ENCODE peak calls at places on chromosomes 12 and 14, in seven cellular contexts. C, S, I, J, E, T and A are unnamed samples.

GRCh38 chr14:23299558-23299957 is 3.1 kb downstream of the PPP1R3E start:
- DNase-seq in C (no peak), S (no peak), I (no peak), J (no peak), E (no peak), T (peak), A (no peak)

GRCh38 chr12:15928870-15929571 is 17.9 kb downstream of the DERA start:
- DNase-seq in C (no peak), S (no peak), I (no peak), J (no peak), E (no peak), T (no peak), A (no peak)

GRCh38 chr14:94051779-94052178 is 25.6 kb downstream of the OTUB2 start:
- DNase-seq in C (no peak), S (no peak), I (no peak), J (no peak), E (no peak), T (no peak), A (no peak)

GRCh38 chr14:32648434-32648833 is 290.2 kb upstream of the NPAS3 start:
- DNase-seq in C (no peak), S (no peak), I (no peak), J (no peak), E (no peak), T (peak), A (no peak)

GRCh38 chr12:88750867-88751543 is 170.7 kb upstream of the KITLG start:
- DNase-seq in C (no peak), S (no peak), I (no peak), J (no peak), E (no peak), T (no peak), A (no peak)

GRCh38 chr12:101229841-101230241 is 19.8 kb upstream of the SLC5A8 start:
- DNase-seq in C (no peak), S (no peak), I (no peak), J (no peak), E (no peak), T (no peak), A (no peak)

GRCh38 chr14:102279688-102280348 is 25.1 kb downstream of the MOK start:
- DNase-seq in C (peak), S (peak), I (peak), J (no peak), E (no peak), T (peak), A (no peak)

GRCh38 chr12:65675141-65675621 is 149.1 kb upstream of the HMGA2 start:
- DNase-seq in C (no peak), S (no peak), I (no peak), J (no peak), E (no peak), T (no peak), A (no peak)

GRCh38 chr14:21184252-21184651 is 28.4 kb upstream of the OR5AU1 start:
- DNase-seq in C (no peak), S (no peak), I (no peak), J (no peak), E (no peak), T (no peak), A (no peak)

GRCh38 chr12:120314220-120314619 is 12.1 kb downstream of the SIRT4 start:
- DNase-seq in C (no peak), S (peak), I (peak), J (no peak), E (no peak), T (no peak), A (no peak)

GRCh38 chr14:100376751-100377171 is 53.6 kb downstream of the SLC25A47 start:
- DNase-seq in C (peak), S (peak), I (peak), J (no peak), E (no peak), T (peak), A (no peak)

GRCh38 chr12:56631790-56632700 is 1.9 kb upstream of the BAZ2A start:
- DNase-seq in C (no peak), S (peak), I (peak), J (no peak), E (peak), T (no peak), A (peak)

GRCh38 chr14:104875811-104876210 is 10.7 kb downstream of the CEP170B start:
- DNase-seq in C (no peak), S (no peak), I (no peak), J (no peak), E (no peak), T (no peak), A (no peak)

GRCh38 chr14:102043251-102044025 is 43.4 kb downstream of the HSP90AA1 start:
- DNase-seq in C (no peak), S (no peak), I (no peak), J (no peak), E (no peak), T (no peak), A (no peak)

GRCh38 chr12:89632778-89633177 is 75.9 kb downstream of the ATP2B1 start:
- DNase-seq in C (no peak), S (no peak), I (no peak), J (no peak), E (no peak), T (no peak), A (no peak)

GRCh38 chr12:106171117-106171750 is 32.5 kb upstream of the NUAK1 start:
- DNase-seq in C (no peak), S (no peak), I (no peak), J (no peak), E (no peak), T (no peak), A (no peak)

GRCh38 chr14:105249175-105250007 is 1.1 kb downstream of the BTBD6 start:
- DNase-seq in C (no peak), S (peak), I (peak), J (no peak), E (no peak), T (no peak), A (no peak)

GRCh38 chr12:120259418-120260202 is 5.9 kb downstream of the PXN start:
- DNase-seq in C (no peak), S (no peak), I (no peak), J (no peak), E (no peak), T (no peak), A (no peak)

GRCh38 chr12:132560831-132561783 is 49.3 kb downstream of the LRCOL1 start:
- DNase-seq in C (peak), S (peak), I (peak), J (peak), E (peak), T (no peak), A (peak)